ENCODE peak calls at places on chromosomes 3 and 15, in seven cellular contexts. One of them, this sample, is unnamed.
A peak's percentile ranks its signal among the peaks of the same experiment; 100 is the strongest.

GRCh38 chr15:70853270-70853854 is 595 bp downstream of the LARP6 start:
- DNase-seq in stimulated activated CD8-positive, alpha-beta memory T cell treated with anti-CD3 and anti-CD28 coated beads, Interleukin-15, amount 100 ng/mL, for 24 hours: no peak
- DNase-seq in CD4-positive, alpha-beta T cell: no peak
- DNase-seq in EL: peak; percentile 67
- DNase-seq in GM04503: no peak
- DNase-seq in A549: no peak
- DNase-seq in HL-60: no peak
- DNase-seq in this sample: peak; percentile 63

GRCh38 chr15:52796228-52796521 is 6.0 kb upstream of the ONECUT1 start:
- DNase-seq in stimulated activated CD8-positive, alpha-beta memory T cell treated with anti-CD3 and anti-CD28 coated beads, Interleukin-15, amount 100 ng/mL, for 24 hours: no peak
- DNase-seq in CD4-positive, alpha-beta T cell: no peak
- DNase-seq in EL: no peak
- DNase-seq in GM04503: no peak
- DNase-seq in A549: no peak
- DNase-seq in HL-60: no peak
- DNase-seq in this sample: no peak

GRCh38 chr3:18442743-18443669 is 17.9 kb upstream of the SATB1 start:
- DNase-seq in stimulated activated CD8-positive, alpha-beta memory T cell treated with anti-CD3 and anti-CD28 coated beads, Interleukin-15, amount 100 ng/mL, for 24 hours: no peak
- DNase-seq in CD4-positive, alpha-beta T cell: no peak
- DNase-seq in EL: no peak
- DNase-seq in GM04503: no peak
- DNase-seq in A549: no peak
- DNase-seq in HL-60: peak; percentile 39
- DNase-seq in this sample: no peak

GRCh38 chr3:31132132-31132769 is 237.8 kb upstream of the GADL1 start:
- DNase-seq in stimulated activated CD8-positive, alpha-beta memory T cell treated with anti-CD3 and anti-CD28 coated beads, Interleukin-15, amount 100 ng/mL, for 24 hours: no peak
- DNase-seq in CD4-positive, alpha-beta T cell: no peak
- DNase-seq in EL: peak; percentile 43
- DNase-seq in GM04503: no peak
- DNase-seq in A549: peak; percentile 37
- DNase-seq in HL-60: no peak
- DNase-seq in this sample: no peak

GRCh38 chr3:28345690-28346089 is 2.8 kb upstream of the ZCWPW2 start:
- DNase-seq in stimulated activated CD8-positive, alpha-beta memory T cell treated with anti-CD3 and anti-CD28 coated beads, Interleukin-15, amount 100 ng/mL, for 24 hours: no peak
- DNase-seq in CD4-positive, alpha-beta T cell: no peak
- DNase-seq in EL: no peak
- DNase-seq in GM04503: no peak
- DNase-seq in A549: no peak
- DNase-seq in HL-60: no peak
- DNase-seq in this sample: no peak

GRCh38 chr3:155032918-155033317 is 47.2 kb upstream of the MME start:
- DNase-seq in stimulated activated CD8-positive, alpha-beta memory T cell treated with anti-CD3 and anti-CD28 coated beads, Interleukin-15, amount 100 ng/mL, for 24 hours: no peak
- DNase-seq in CD4-positive, alpha-beta T cell: no peak
- DNase-seq in EL: peak; percentile 85
- DNase-seq in GM04503: no peak
- DNase-seq in A549: no peak
- DNase-seq in HL-60: peak; percentile 52
- DNase-seq in this sample: peak; percentile 72

GRCh38 chr3:183514048-183514447 is 41.5 kb downstream of the KLHL6 start:
- DNase-seq in stimulated activated CD8-positive, alpha-beta memory T cell treated with anti-CD3 and anti-CD28 coated beads, Interleukin-15, amount 100 ng/mL, for 24 hours: no peak
- DNase-seq in CD4-positive, alpha-beta T cell: no peak
- DNase-seq in EL: no peak
- DNase-seq in GM04503: no peak
- DNase-seq in A549: no peak
- DNase-seq in HL-60: no peak
- DNase-seq in this sample: no peak

GRCh38 chr3:50564321-50564720 is 3.2 kb downstream of the C3orf18 start:
- DNase-seq in stimulated activated CD8-positive, alpha-beta memory T cell treated with anti-CD3 and anti-CD28 coated beads, Interleukin-15, amount 100 ng/mL, for 24 hours: no peak
- DNase-seq in CD4-positive, alpha-beta T cell: no peak
- DNase-seq in EL: no peak
- DNase-seq in GM04503: no peak
- DNase-seq in A549: no peak
- DNase-seq in HL-60: no peak
- DNase-seq in this sample: no peak

GRCh38 chr3:54951405-54951804 is 23.5 kb upstream of the LRTM1 start:
- DNase-seq in stimulated activated CD8-positive, alpha-beta memory T cell treated with anti-CD3 and anti-CD28 coated beads, Interleukin-15, amount 100 ng/mL, for 24 hours: no peak
- DNase-seq in CD4-positive, alpha-beta T cell: no peak
- DNase-seq in EL: peak; percentile 92
- DNase-seq in GM04503: no peak
- DNase-seq in A549: peak; percentile 3
- DNase-seq in HL-60: peak; percentile 60
- DNase-seq in this sample: peak; percentile 77

GRCh38 chr3:196288141-196288460 is 575 bp upstream of the PCYT1A start:
- DNase-seq in stimulated activated CD8-positive, alpha-beta memory T cell treated with anti-CD3 and anti-CD28 coated beads, Interleukin-15, amount 100 ng/mL, for 24 hours: no peak
- DNase-seq in CD4-positive, alpha-beta T cell: no peak
- DNase-seq in EL: peak; percentile 44
- DNase-seq in GM04503: peak; percentile 26
- DNase-seq in A549: no peak
- DNase-seq in HL-60: no peak
- DNase-seq in this sample: no peak

GRCh38 chr3:69675773-69676660 is 63.2 kb upstream of the MITF start:
- DNase-seq in stimulated activated CD8-positive, alpha-beta memory T cell treated with anti-CD3 and anti-CD28 coated beads, Interleukin-15, amount 100 ng/mL, for 24 hours: no peak
- DNase-seq in CD4-positive, alpha-beta T cell: no peak
- DNase-seq in EL: no peak
- DNase-seq in GM04503: no peak
- DNase-seq in A549: no peak
- DNase-seq in HL-60: no peak
- DNase-seq in this sample: no peak

GRCh38 chr3:107523361-107524213 is 825 bp downstream of the BBX start:
- DNase-seq in stimulated activated CD8-positive, alpha-beta memory T cell treated with anti-CD3 and anti-CD28 coated beads, Interleukin-15, amount 100 ng/mL, for 24 hours: peak; percentile 25
- DNase-seq in CD4-positive, alpha-beta T cell: peak; percentile 37
- DNase-seq in EL: peak; percentile 64
- DNase-seq in GM04503: no peak
- DNase-seq in A549: peak; percentile 52
- DNase-seq in HL-60: peak; percentile 50
- DNase-seq in this sample: peak; percentile 56

This sample was measured in SJSA1.